ENCODE peak calls at places on chromosomes 7 and 10, in eight cellular contexts. O is activated CD4-positive, alpha-beta T cell treated with anti-CD3 and anti-CD28 coated beads for 24 hours; I is H9; Y is fibroblast of lung; T is T-helper 2 cell; J is EH; K is T follicular helper cell; D is retina. E is an unnamed sample.

GRCh38 chr10:2936816-2937215 is 130.5 kb upstream of the PFKP start:
- DNase-seq in O (no peak), I (no peak), Y (no peak), T (no peak), J (no peak), K (no peak), D (no peak), E (no peak)

GRCh38 chr10:90975096-90975495 is 54.2 kb upstream of the ANKRD1 start:
- DNase-seq in O (no peak), I (no peak), Y (no peak), T (no peak), J (no peak), K (no peak), D (no peak), E (no peak)

GRCh38 chr7:11784808-11785536 is 47.0 kb downstream of the THSD7A start:
- DNase-seq in O (no peak), I (no peak), Y (no peak), T (no peak), J (no peak), K (no peak), D (no peak), E (no peak)

GRCh38 chr7:44767912-44768662 is 19.4 kb downstream of the ZMIZ2 start:
- DNase-seq in O (no peak), I (no peak), Y (peak; percentile 90), T (peak; percentile 30), J (peak; percentile 25), K (no peak), D (peak; percentile 20), E (peak; percentile 82)

GRCh38 chr7:124532166-124532565 is 233.4 kb downstream of the GPR37 start:
- DNase-seq in O (no peak), I (no peak), Y (no peak), T (no peak), J (peak; percentile 59), K (no peak), D (no peak), E (no peak)

GRCh38 chr7:25187932-25188331 is 40.4 kb downstream of the NPVF start:
- DNase-seq in O (no peak), I (no peak), Y (no peak), T (no peak), J (no peak), K (no peak), D (no peak), E (no peak)

GRCh38 chr7:117008849-117009531 is 55.7 kb downstream of the ST7 start:
- DNase-seq in O (no peak), I (no peak), Y (peak; percentile 35), T (peak; percentile 83), J (peak; percentile 79), K (peak; percentile 18), D (no peak), E (no peak)

GRCh38 chr10:17025444-17026295 is 103.9 kb downstream of the CUBN start:
- DNase-seq in O (peak; percentile 60), I (no peak), Y (peak; percentile 93), T (peak; percentile 78), J (peak; percentile 99), K (peak; percentile 28), D (peak; percentile 12), E (no peak)

GRCh38 chr7:97390915-97391593 is 273.6 kb downstream of the SDHAF3 start:
- DNase-seq in O (no peak), I (no peak), Y (no peak), T (no peak), J (no peak), K (no peak), D (no peak), E (no peak)

GRCh38 chr10:74932648-74933047 is 106.2 kb downstream of the KAT6B start:
- DNase-seq in O (no peak), I (no peak), Y (no peak), T (no peak), J (peak; percentile 39), K (no peak), D (no peak), E (peak; percentile 25)

GRCh38 chr7:16636533-16637173 is 8.9 kb downstream of the ANKMY2 start:
- DNase-seq in O (no peak), I (no peak), Y (peak; percentile 89), T (no peak), J (peak; percentile 81), K (no peak), D (no peak), E (no peak)

GRCh38 chr10:33893502-33893901 is 559.0 kb upstream of the NRP1 start:
- DNase-seq in O (no peak), I (no peak), Y (peak; percentile 44), T (no peak), J (peak; percentile 12), K (no peak), D (no peak), E (no peak)

GRCh38 chr7:21616796-21617436 is 74.1 kb downstream of the DNAH11 start:
- DNase-seq in O (no peak), I (no peak), Y (peak; percentile 31), T (no peak), J (peak; percentile 74), K (no peak), D (no peak), E (no peak)

GRCh38 chr7:131072505-131073091 is 255.1 kb upstream of the MKLN1 start:
- DNase-seq in O (no peak), I (peak; percentile 46), Y (peak; percentile 40), T (peak; percentile 33), J (peak; percentile 59), K (no peak), D (no peak), E (no peak)

GRCh38 chr10:4034907-4035581 is 250.0 kb upstream of the KLF6 start:
- DNase-seq in O (no peak), I (no peak), Y (peak; percentile 51), T (peak; percentile 41), J (peak; percentile 73), K (no peak), D (no peak), E (no peak)

GRCh38 chr10:18437486-18437885 is 213.9 kb downstream of the NSUN6 start:
- DNase-seq in O (no peak), I (no peak), Y (no peak), T (no peak), J (no peak), K (no peak), D (no peak), E (no peak)

GRCh38 chr7:77796960-77797359 is 1.3 kb downstream of the TMEM60 start:
- DNase-seq in O (no peak), I (no peak), Y (no peak), T (no peak), J (no peak), K (no peak), D (no peak), E (no peak)

GRCh38 chr7:23106491-23106800 is 861 bp downstream of the KLHL7 start:
- DNase-seq in O (peak; percentile 10), I (no peak), Y (peak; percentile 30), T (peak; percentile 61), J (no peak), K (no peak), D (no peak), E (peak; percentile 69)

GRCh38 chr10:121690152-121690551 is 91.9 kb upstream of the FGFR2 start:
- DNase-seq in O (no peak), I (no peak), Y (no peak), T (no peak), J (no peak), K (no peak), D (no peak), E (no peak)

GRCh38 chr7:4835398-4836205 is 26.2 kb downstream of the PAPOLB start:
- DNase-seq in O (no peak), I (no peak), Y (no peak), T (no peak), J (no peak), K (no peak), D (no peak), E (peak; percentile 15)

GRCh38 chr7:1889556-1890181 is 219.6 kb downstream of the ELFN1 start:
- DNase-seq in O (no peak), I (no peak), Y (peak; percentile 67), T (peak; percentile 32), J (peak; percentile 72), K (no peak), D (no peak), E (no peak)

E was measured in head of caudate nucleus.